ENCODE peak calls at places on chromosomes 11 and 22, in six cellular contexts. S is iPS DF 6.9, G is BJ, I is neuronal stem cell, T is mammary epithelial cell, O is SJSA1. W is an unnamed sample.

GRCh38 chr22:26672060-26672471 is 14.7 kb downstream of the MIAT start:
- DNase-seq in S (no peak), O (no peak), G (no peak), T (no peak), I (no peak), W (no peak)

GRCh38 chr11:24697722-24698121 is 200.9 kb downstream of the LUZP2 start:
- DNase-seq in G (no peak), T (peak; percentile 30), I (no peak), O (no peak), S (no peak), W (peak; percentile 32)

GRCh38 chr22:46977656-46978343 is 215.3 kb downstream of the TBC1D22A start:
- DNase-seq in S (no peak), T (peak; percentile 39), G (no peak), O (no peak), I (no peak), W (no peak)

GRCh38 chr22:20760084-20760483 is 13.8 kb upstream of the SERPIND1 start:
- DNase-seq in G (no peak), O (no peak), S (no peak), T (no peak), I (no peak), W (no peak)

GRCh38 chr22:39316440-39317083 is 2.9 kb downstream of the RPL3 start:
- DNase-seq in G (peak; percentile 74), T (peak; percentile 85), O (peak; percentile 89), I (peak; percentile 77), S (no peak), W (peak; percentile 86)

GRCh38 chr11:12664410-12664809 is 9.8 kb upstream of the TEAD1 start:
- DNase-seq in O (no peak), I (no peak), G (no peak), S (no peak), T (no peak), W (no peak)

GRCh38 chr11:134535029-134536025 is 123.3 kb upstream of the B3GAT1 start:
- DNase-seq in G (no peak), T (no peak), S (no peak), I (no peak), O (no peak), W (no peak)

GRCh38 chr22:44261861-44262595 is 50.7 kb downstream of the SHISAL1 start:
- DNase-seq in O (no peak), S (no peak), T (no peak), I (no peak), G (no peak), W (no peak)

GRCh38 chr22:43831561-43832392 is 19.7 kb upstream of the EFCAB6 start:
- DNase-seq in T (no peak), O (no peak), I (no peak), G (no peak), S (no peak), W (no peak)

GRCh38 chr11:32613500-32614151 is 30.0 kb downstream of the EIF3M start:
- DNase-seq in T (no peak), I (no peak), O (no peak), S (no peak), G (no peak), W (no peak)

GRCh38 chr22:43297246-43298061 is 45.7 kb downstream of the SCUBE1 start:
- DNase-seq in I (no peak), S (no peak), O (no peak), G (no peak), T (no peak), W (no peak)

GRCh38 chr11:25890626-25891250 is 441.2 kb upstream of the ANO3 start:
- DNase-seq in G (no peak), I (no peak), O (no peak), S (no peak), T (no peak), W (no peak)

GRCh38 chr11:14218728-14219127 is 140.3 kb downstream of the RRAS2 start:
- DNase-seq in T (no peak), G (no peak), I (no peak), S (no peak), O (no peak), W (no peak)

GRCh38 chr11:31968774-31969433 is 122.0 kb upstream of the RCN1 start:
- DNase-seq in O (peak; percentile 8), S (no peak), T (peak; percentile 40), I (no peak), G (no peak), W (no peak)

GRCh38 chr22:46881373-46882118 is 119.1 kb downstream of the TBC1D22A start:
- DNase-seq in S (no peak), T (peak; percentile 37), G (no peak), I (no peak), O (no peak), W (peak; percentile 38)

GRCh38 chr11:16958833-16959232 is 55.4 kb downstream of the PLEKHA7 start:
- DNase-seq in S (no peak), T (no peak), O (no peak), I (no peak), G (no peak), W (no peak)

GRCh38 chr11:35815556-35816315 is 128.1 kb upstream of the LDLRAD3 start:
- DNase-seq in I (no peak), G (peak; percentile 74), S (no peak), T (no peak), O (peak; percentile 40), W (no peak)

GRCh38 chr11:74226907-74227306 is 55.8 kb downstream of the PPME1 start:
- DNase-seq in O (no peak), G (no peak), I (no peak), T (no peak), S (no peak), W (no peak)

GRCh38 chr11:64060861-64061444 is 25.2 kb downstream of the FLRT1 start:
- DNase-seq in S (no peak), I (peak; percentile 70), T (no peak), G (no peak), O (no peak), W (no peak)

GRCh38 chr11:64728757-64729365 is 5.9 kb upstream of the NRXN2 start:
- DNase-seq in I (no peak), O (no peak), G (no peak), T (no peak), S (no peak), W (no peak)

GRCh38 chr11:35619754-35620640 is 1.7 kb downstream of the FJX1 start:
- DNase-seq in S (no peak), T (no peak), O (peak; percentile 74), G (no peak), I (peak; percentile 66), W (no peak)

GRCh38 chr11:57313788-57314135 is 11.0 kb downstream of the TNKS1BP1 start:
- DNase-seq in T (no peak), I (no peak), G (no peak), S (no peak), O (no peak), W (no peak)
- H3K36me3 ChIP-seq in T (peaks cover 50% of the 10 kb centered on the region), I (peaks cover 98% of the 10 kb centered on the region), G (peaks cover 75% of the 10 kb centered on the region), S (peaks cover 47% of the 10 kb centered on the region), O (peaks cover 86% of the 10 kb centered on the region), W (peaks cover 12% of the 10 kb centered on the region)

DNA sequence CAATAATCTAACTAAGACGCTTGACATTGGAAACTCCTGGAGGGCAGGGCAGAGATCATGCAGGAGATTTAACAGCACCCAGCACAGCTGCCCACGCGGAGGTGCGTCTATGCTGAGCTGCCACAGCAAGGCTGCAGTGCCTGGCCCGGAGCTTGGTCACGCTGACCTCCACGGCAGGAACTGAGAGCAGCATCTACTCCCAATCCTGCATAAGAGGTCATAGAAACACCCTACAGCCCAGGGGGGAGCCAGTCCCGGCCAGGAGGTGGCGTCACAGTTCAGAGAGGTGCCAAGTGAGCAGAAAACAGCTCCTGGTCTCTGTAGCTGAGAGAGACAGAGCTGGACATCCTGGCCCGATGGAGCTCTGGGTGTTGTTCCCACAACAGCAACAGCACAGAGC is 121.1 kb upstream of the TMEM45B start:
- DNase-seq in G (no peak), S (no peak), T (no peak), O (no peak), I (no peak), W (no peak)
- H3K4me3 ChIP-seq in G (no peak overlapping the region), S (no peak overlapping the region), T (no peak overlapping the region), O (no peak overlapping the region), I (peak overlapping the region; percentile 5), W (no peak overlapping the region)

GRCh38 chr11:69613594-69613993 is 27.4 kb upstream of the CCND1 start:
- DNase-seq in T (no peak), G (no peak), I (no peak), O (no peak), S (no peak), W (no peak)
- H3K36me3 ChIP-seq in T (no peaks in the 10 kb centered on the region), G (no peaks in the 10 kb centered on the region), I (no peaks in the 10 kb centered on the region), O (no peaks in the 10 kb centered on the region), S (no peaks in the 10 kb centered on the region), W (no peaks in the 10 kb centered on the region)

GRCh38 chr11:1571760-1572199 is 291 bp downstream of the DUSP8 start:
- DNase-seq in S (no peak), O (no peak), I (no peak), G (no peak), T (no peak), W (no peak)

GRCh38 chr11:1573077-1573846 is 1.2 kb upstream of the DUSP8 start:
- DNase-seq in I (no peak), T (no peak), G (no peak), S (no peak), O (no peak), W (no peak)

GRCh38 chr11:1574256-1575242 is 2.5 kb upstream of the DUSP8 start:
- DNase-seq in T (peak; percentile 24), I (no peak), S (no peak), O (no peak), G (no peak), W (no peak)

GRCh38 chr11:1572200-1573076 is at the start of gene DUSP8:
- DNase-seq in S (no peak), G (no peak), O (peak; percentile 60), T (peak; percentile 83), I (peak; percentile 71), W (peak; percentile 34)

GRCh38 chr11:1573847-1574255 is 1.8 kb upstream of the DUSP8 start:
- DNase-seq in S (no peak), O (no peak), T (peak; percentile 23), I (no peak), G (no peak), W (no peak)
- H3K4me3 ChIP-seq in S (peak overlapping the region; percentile 30), O (no peak overlapping the region), T (no peak overlapping the region), I (peak overlapping the region; percentile 61), G (no peak overlapping the region), W (peak overlapping the region; percentile 67)